ENCODE peak calls at places on chromosomes 6 and 20, in six cellular contexts. I is progenitor cell of endocrine pancreas, N is transverse colon, D is GM04504, C is ureter, S is pulmonary artery endothelial cell. P is an unnamed sample.

GRCh38 chr20:32672982-32673727 is 586 bp downstream of the C20orf203 start:
- DNase-seq in I (no peak), N (peak), D (no peak), C (no peak), S (no peak), P (no peak)

GRCh38 chr6:24658573-24659511 is 7.9 kb downstream of the TDP2 start:
- DNase-seq in I (no peak), N (peak), D (peak), C (no peak), S (no peak), P (no peak)

GRCh38 chr20:48131581-48131980 is 346.3 kb upstream of the SULF2 start:
- DNase-seq in I (no peak), N (no peak), D (no peak), C (no peak), S (no peak), P (no peak)

GRCh38 chr6:92767101-92767500 is 652.3 kb downstream of the EPHA7 start:
- DNase-seq in I (no peak), N (no peak), D (no peak), C (no peak), S (no peak), P (no peak)

GRCh38 chr6:43070028-43070632 is 6.0 kb upstream of the PTK7 start:
- DNase-seq in I (no peak), N (no peak), D (no peak), C (no peak), S (no peak), P (peak)

GRCh38 chr6:34788111-34788510 is 3.8 kb upstream of the BLTP3A start:
- DNase-seq in I (no peak), N (no peak), D (no peak), C (no peak), S (no peak), P (no peak)

GRCh38 chr6:30238178-30238795 is 25.1 kb upstream of the TRIM26 start:
- DNase-seq in I (no peak), N (no peak), D (no peak), C (no peak), S (no peak), P (no peak)

GRCh38 chr20:20227013-20227571 is 140.8 kb upstream of the INSM1 start:
- DNase-seq in I (no peak), N (no peak), D (no peak), C (no peak), S (no peak), P (no peak)

GRCh38 chr20:52829111-52829510 is 143.0 kb upstream of the TSHZ2 start:
- DNase-seq in I (no peak), N (no peak), D (no peak), C (no peak), S (no peak), P (no peak)

GRCh38 chr20:38151455-38151854 is 13.6 kb downstream of the TGM2 start:
- DNase-seq in I (no peak), N (no peak), D (no peak), C (no peak), S (no peak), P (no peak)

GRCh38 chr6:14516947-14517346 is 399.4 kb downstream of the CD83 start:
- DNase-seq in I (no peak), N (no peak), D (no peak), C (no peak), S (no peak), P (no peak)

GRCh38 chr20:4483481-4483880 is 238.2 kb upstream of the PRND start:
- DNase-seq in I (no peak), N (no peak), D (peak), C (no peak), S (no peak), P (peak)

GRCh38 chr20:42598586-42598985 is 591.1 kb downstream of the PTPRT start:
- DNase-seq in I (no peak), N (no peak), D (no peak), C (no peak), S (no peak), P (no peak)

GRCh38 chr6:135576055-135576454 is 78.5 kb upstream of the AHI1 start:
- DNase-seq in I (no peak), N (no peak), D (peak), C (no peak), S (no peak), P (peak)

GRCh38 chr6:44974511-44974910 is 353.6 kb upstream of the RUNX2 start:
- DNase-seq in I (no peak), N (no peak), D (no peak), C (no peak), S (no peak), P (no peak)

GRCh38 chr6:5086294-5086890 is 1.3 kb downstream of the PPP1R3G start:
- DNase-seq in I (no peak), N (no peak), D (no peak), C (no peak), S (no peak), P (no peak)

GRCh38 chr6:115514656-115515055 is 546.0 kb downstream of the FRK start:
- DNase-seq in I (no peak), N (no peak), D (peak), C (no peak), S (no peak), P (peak)

GRCh38 chr20:6269163-6269873 is 146.5 kb upstream of the FERMT1 start:
- DNase-seq in I (no peak), N (no peak), D (no peak), C (no peak), S (no peak), P (no peak)

GRCh38 chr6:134004714-134005113 is 47.7 kb downstream of the SLC2A12 start:
- DNase-seq in I (no peak), N (no peak), D (no peak), C (no peak), S (no peak), P (no peak)

GRCh38 chr6:36822506-36823269 is 16.6 kb downstream of the CPNE5 start:
- DNase-seq in I (no peak), N (no peak), D (no peak), C (no peak), S (peak), P (no peak)

GRCh38 chr20:25361287-25361683 is 29.4 kb downstream of the ABHD12 start:
- DNase-seq in I (no peak), N (no peak), D (peak), C (no peak), S (no peak), P (no peak)

GRCh38 chr6:10531513-10531912 is 10.4 kb downstream of the GCNT2 start:
- DNase-seq in I (no peak), N (no peak), D (no peak), C (no peak), S (no peak), P (no peak)

GRCh38 chr6:7215798-7216231 is 97.2 kb downstream of the SSR1 start:
- DNase-seq in I (no peak), N (no peak), D (no peak), C (no peak), S (no peak), P (no peak)

GRCh38 chr20:35174458-35175216 is 2.8 kb downstream of the PROCR start:
- DNase-seq in I (no peak), N (peak), D (no peak), C (no peak), S (no peak), P (no peak)

GRCh38 chr20:33211817-33212424 is 5.2 kb upstream of the BPIFA3 start:
- DNase-seq in I (peak), N (peak), D (no peak), C (peak), S (no peak), P (no peak)

GRCh38 chr6:14200047-14200446 is 82.5 kb downstream of the CD83 start:
- DNase-seq in I (no peak), N (no peak), D (no peak), C (no peak), S (no peak), P (no peak)

GRCh38 chr20:36998652-36999051 is 47.1 kb upstream of the SAMHD1 start:
- DNase-seq in I (no peak), N (no peak), D (no peak), C (no peak), S (no peak), P (no peak)

GRCh38 chr6:162728706-162729105 is 932 bp downstream of the PACRG start:
- DNase-seq in I (no peak), N (no peak), D (no peak), C (no peak), S (no peak), P (no peak)

GRCh38 chr20:38673731-38674177 is 50.5 kb upstream of the SLC32A1 start:
- DNase-seq in I (no peak), N (no peak), D (no peak), C (no peak), S (no peak), P (no peak)

GRCh38 chr6:52416629-52417151 is 3.5 kb upstream of the EFHC1 start:
- DNase-seq in I (no peak), N (no peak), D (no peak), C (peak), S (no peak), P (no peak)

GRCh38 chr20:41136695-41137411 is 490 bp upstream of the PLCG1 start:
- DNase-seq in I (peak), N (peak), D (peak), C (peak), S (peak), P (peak)

GRCh38 chr6:6586671-6587526 is 1.6 kb upstream of the LY86 start:
- DNase-seq in I (no peak), N (no peak), D (no peak), C (no peak), S (no peak), P (no peak)

GRCh38 chr6:161594412-161594811 is 320.6 kb upstream of the AGPAT4 start:
- DNase-seq in I (no peak), N (no peak), D (no peak), C (no peak), S (no peak), P (no peak)

GRCh38 chr20:18543932-18544331 is 23.3 kb upstream of the SMIM26 start:
- DNase-seq in I (no peak), N (peak), D (no peak), C (no peak), S (no peak), P (no peak)

GRCh38 chr20:36830791-36831691 is 44.9 kb upstream of the TLDC2 start:
- DNase-seq in I (no peak), N (no peak), D (no peak), C (peak), S (peak), P (no peak)

GRCh38 chr20:38961530-38962043 is 557 bp upstream of the DHX35 start:
- DNase-seq in I (no peak), N (no peak), D (no peak), C (no peak), S (no peak), P (no peak)